ENCODE peak calls at places on chromosomes 4 and X, in nine cellular contexts. C is activated B cell treated with CpG ODN at 0.5 μM for 24 hours, L is endothelial cell, N is OCI-LY7, I is RWPE2, U is heart right ventricle, R is choroid plexus epithelial cell, Z is HCT116, K is PC-3. X is an unnamed sample.

GRCh38 chr4:7704091-7704490 is 235.6 kb downstream of the AFAP1 start:
- DNase-seq in C (no peak), K (no peak), N (no peak), U (no peak), L (no peak), R (no peak), Z (no peak), I (no peak), X (no peak)

GRCh38 chr4:80407246-80407645 is 71.7 kb downstream of the CFAP299 start:
- DNase-seq in L (no peak), R (peak), U (no peak), C (no peak), I (no peak), K (peak), N (no peak), Z (no peak), X (no peak)

GRCh38 chrX:31832263-31832662 is 760.4 kb upstream of the FTHL17 start:
- DNase-seq in U (no peak), N (no peak), L (no peak), R (no peak), Z (no peak), C (no peak), K (no peak), I (no peak), X (no peak)

GRCh38 chr4:26124753-26125236 is 196.0 kb upstream of the RBPJ start:
- DNase-seq in C (no peak), I (no peak), L (no peak), N (no peak), U (no peak), R (no peak), K (peak), Z (peak), X (no peak)

GRCh38 chr4:41142946-41143720 is 71.2 kb downstream of the APBB2 start:
- DNase-seq in I (no peak), C (no peak), L (no peak), U (peak), N (no peak), Z (no peak), R (peak), K (peak), X (no peak)

GRCh38 chr4:38905657-38906398 is 38.2 kb downstream of the FAM114A1 start:
- DNase-seq in C (no peak), Z (no peak), K (no peak), R (no peak), U (no peak), N (peak), I (no peak), L (no peak), X (no peak)

GRCh38 chrX:71910526-71911022 is at the start of gene NHSL2:
- DNase-seq in R (no peak), L (peak), K (no peak), C (no peak), I (no peak), Z (no peak), N (no peak), U (peak), X (peak)

GRCh38 chrX:138073626-138074025 is 507.7 kb downstream of the ZIC3 start:
- DNase-seq in U (no peak), C (no peak), R (no peak), Z (no peak), L (no peak), N (no peak), I (no peak), K (no peak), X (no peak)

GRCh38 chrX:20498851-20499635 is 232.3 kb upstream of the RPS6KA3 start:
- DNase-seq in N (no peak), C (no peak), K (no peak), I (no peak), R (no peak), L (no peak), Z (no peak), U (no peak), X (no peak)

GRCh38 chrX:41923925-41924693 is 755 bp upstream of the CASK start:
- DNase-seq in Z (peak), N (peak), K (peak), U (no peak), I (no peak), L (peak), C (peak), R (peak), X (peak)

GRCh38 chr4:73257995-73258667 is 467 bp downstream of the ANKRD17 start:
- DNase-seq in C (no peak), R (peak), Z (no peak), N (peak), L (no peak), K (peak), U (no peak), I (no peak), X (no peak)
- TF ChIP-seq CTCF in C (no peak), R (no peak), Z (peak), N (peak), L (no peak), K (peak), U (peak), I (peak), X (peak)

GRCh38 chr4:35463251-35463952 is 780.9 kb downstream of the ARAP2 start:
- DNase-seq in Z (no peak), I (peak), C (no peak), L (no peak), U (no peak), K (no peak), N (no peak), R (no peak), X (no peak)
- TF ChIP-seq CTCF in Z (no peak), I (no peak), C (no peak), L (no peak), U (no peak), K (no peak), N (no peak), R (no peak), X (no peak)

DNA sequence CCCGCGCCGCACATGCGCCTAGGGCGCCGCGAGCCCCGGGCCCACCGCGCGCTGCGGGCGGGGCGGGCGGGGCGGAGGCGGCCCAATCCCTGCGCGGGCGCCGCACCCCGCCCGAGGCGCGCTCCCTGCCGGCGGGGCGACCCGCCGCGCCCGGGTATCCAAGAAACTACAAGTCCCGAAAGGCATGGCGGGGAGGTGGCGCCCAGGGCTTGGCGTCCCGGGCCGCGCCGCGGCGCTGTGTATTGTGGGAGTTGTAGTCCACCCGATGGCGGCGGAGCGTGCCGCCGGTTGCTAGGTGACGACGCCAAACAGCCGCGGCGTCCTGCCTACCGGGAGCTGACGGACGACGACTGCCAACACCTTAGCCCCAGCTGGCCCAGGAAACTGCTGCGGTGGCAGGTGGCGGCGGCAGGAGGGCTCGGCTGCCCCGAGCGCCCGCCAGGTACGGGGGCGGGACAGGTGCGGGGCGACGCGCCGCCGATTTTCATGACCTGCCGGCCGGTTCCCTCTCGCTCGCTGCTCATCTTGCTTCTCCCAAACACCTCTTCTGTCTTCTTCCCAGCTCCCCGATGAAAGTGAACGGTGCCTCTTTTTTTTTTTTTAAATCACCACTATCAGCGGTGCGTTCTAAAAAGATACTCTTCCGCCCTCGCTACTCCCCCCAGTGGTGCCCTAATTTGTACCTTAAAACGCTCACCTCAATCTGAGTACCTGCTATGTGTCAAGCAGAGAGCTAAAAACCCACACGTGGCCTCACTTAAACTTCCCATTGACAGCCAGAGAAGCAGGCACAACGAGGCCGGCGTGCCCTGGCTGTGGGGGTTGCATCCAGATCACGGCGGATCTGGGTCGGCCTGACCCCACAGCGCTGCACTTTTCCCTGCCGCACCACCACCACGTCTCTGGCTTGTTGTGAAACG is at the start of gene CFAP99:
- DNase-seq in N (peak), K (peak), R (peak), U (peak), L (peak), Z (peak), C (peak), I (peak), X (peak)
- TF ChIP-seq CTCF in N (peak), K (no peak), R (no peak), U (no peak), L (no peak), Z (peak), C (no peak), I (peak), X (no peak)

GRCh38 chr4:3783691-3784306 is 17.6 kb downstream of the ADRA2C start:
- DNase-seq in U (no peak), N (no peak), L (peak), C (no peak), I (no peak), K (peak), R (peak), Z (no peak), X (no peak)
- TF ChIP-seq CTCF in U (peak), N (no peak), L (peak), C (no peak), I (peak), K (peak), R (peak), Z (peak), X (peak)

GRCh38 chr4:166257276-166257675 is 384.2 kb downstream of the TLL1 start:
- DNase-seq in I (no peak), N (no peak), R (no peak), U (no peak), Z (no peak), K (no peak), L (no peak), C (no peak), X (no peak)

GRCh38 chr4:166252487-166253402 is 379.7 kb downstream of the TLL1 start:
- DNase-seq in R (peak), N (peak), K (peak), L (no peak), I (no peak), Z (peak), U (no peak), C (no peak), X (peak)

GRCh38 chr4:166259081-166259480 is 386.0 kb downstream of the TLL1 start:
- DNase-seq in U (no peak), R (no peak), Z (no peak), L (no peak), I (no peak), N (no peak), C (no peak), K (no peak), X (no peak)

GRCh38 chr4:166257891-166258290 is 384.9 kb downstream of the TLL1 start:
- DNase-seq in R (no peak), L (no peak), U (no peak), I (no peak), Z (no peak), C (no peak), N (no peak), K (no peak), X (no peak)
- TF ChIP-seq CTCF in R (no peak), L (no peak), U (no peak), I (no peak), Z (no peak), C (no peak), N (no peak), K (no peak), X (no peak)

GRCh38 chr4:100582146-100582545 is 64.3 kb upstream of the EMCN start:
- DNase-seq in R (no peak), Z (no peak), K (peak), L (no peak), C (no peak), N (no peak), U (no peak), I (no peak), X (no peak)

GRCh38 chr4:100574607-100575006 is 56.8 kb upstream of the EMCN start:
- DNase-seq in U (no peak), R (no peak), N (no peak), Z (no peak), C (no peak), I (no peak), L (no peak), K (no peak), X (no peak)

GRCh38 chr4:100581337-100581736 is 63.5 kb upstream of the EMCN start:
- DNase-seq in K (peak), U (no peak), I (peak), L (no peak), R (no peak), N (no peak), C (no peak), Z (peak), X (no peak)

GRCh38 chr4:100576570-100576969 is 58.7 kb upstream of the EMCN start:
- DNase-seq in C (no peak), K (no peak), Z (no peak), L (no peak), U (no peak), I (no peak), R (no peak), N (peak), X (no peak)
- TF ChIP-seq CTCF in C (no peak), K (peak), Z (peak), L (no peak), U (no peak), I (no peak), R (no peak), N (peak), X (no peak)